ENCODE peak calls at places on chromosomes 11 and 22, in five cellular contexts. K, B, F, N and G are unnamed samples.
A peak's percentile ranks its signal among the peaks of the same experiment; 100 is the strongest.

GRCh38 chr22:31276426-31277167 is 15.7 kb downstream of the PIK3IP1 start:
- DNase-seq in K (no peak), B (no peak), F (no peak), N (no peak), G (no peak)

GRCh38 chr11:127000291-127000968 is at the start of gene KIRREL3:
- DNase-seq in K (no peak), B (peak; percentile 58), F (no peak), N (no peak), G (no peak)

GRCh38 chr11:71251159-71251721 is 1.1 kb downstream of the SHANK2 start:
- DNase-seq in K (no peak), B (peak; percentile 40), F (no peak), N (no peak), G (no peak)

GRCh38 chr22:29691636-29692326 is 28.0 kb upstream of the CABP7 start:
- DNase-seq in K (peak; percentile 66), B (no peak), F (no peak), N (no peak), G (no peak)

GRCh38 chr11:108501396-108501795 is 3.2 kb upstream of the POGLUT3 start:
- DNase-seq in K (no peak), B (no peak), F (no peak), N (no peak), G (no peak)

GRCh38 chr11:103433976-103434375 is 324.8 kb downstream of the DYNC2H1 start:
- DNase-seq in K (no peak), B (no peak), F (no peak), N (no peak), G (no peak)

GRCh38 chr11:108947654-108948570 is 283.0 kb downstream of the DDX10 start:
- DNase-seq in K (no peak), B (peak; percentile 27), F (no peak), N (no peak), G (no peak)

GRCh38 chr11:75307058-75307457 is 44.4 kb downstream of the ARRB1 start:
- DNase-seq in K (no peak), B (no peak), F (no peak), N (no peak), G (no peak)

GRCh38 chr11:96338910-96339703 is 3.9 kb downstream of the MAML2 start:
- DNase-seq in K (no peak), B (no peak), F (peak; percentile 87), N (no peak), G (peak; percentile 25)

GRCh38 chr11:96465537-96465936 is 75.7 kb downstream of the JRKL start:
- DNase-seq in K (no peak), B (no peak), F (no peak), N (no peak), G (no peak)

GRCh38 chr11:8905528-8906165 is 5.3 kb upstream of the AKIP1 start:
- DNase-seq in K (no peak), B (peak; percentile 25), F (no peak), N (no peak), G (no peak)

GRCh38 chr22:28594784-28595324 is 84.8 kb downstream of the TTC28 start:
- DNase-seq in K (no peak), B (peak; percentile 9), F (no peak), N (peak; percentile 14), G (peak; percentile 54)

GRCh38 chr11:67357831-67358555 is 4.6 kb upstream of the POLD4 start:
- DNase-seq in K (no peak), B (peak; percentile 43), F (no peak), N (peak; percentile 1), G (no peak)

GRCh38 chr22:50085211-50085999 is at the start of gene MLC1:
- DNase-seq in K (no peak), B (no peak), F (no peak), N (peak; percentile 36), G (no peak)

GRCh38 chr22:41603873-41604332 is 14.3 kb upstream of the PMM1 start:
- DNase-seq in K (no peak), B (no peak), F (peak; percentile 91), N (peak; percentile 56), G (no peak)

GRCh38 chr22:44664149-44664548 is 37.9 kb upstream of the PRR5 start:
- DNase-seq in K (no peak), B (no peak), F (no peak), N (no peak), G (no peak)

GRCh38 chr22:32531228-32531627 is 56.6 kb downstream of the FBXO7 start:
- DNase-seq in K (no peak), B (no peak), F (no peak), N (no peak), G (no peak)

GRCh38 chr22:45320326-45320976 is 10.7 kb downstream of the FAM118A start:
- DNase-seq in K (no peak), B (no peak), F (no peak), N (no peak), G (no peak)

GRCh38 chr22:25054943-25055511 is 102.5 kb downstream of the KIAA1671 start:
- DNase-seq in K (no peak), B (no peak), F (no peak), N (no peak), G (no peak)

GRCh38 chr22:50719814-50720300 is 18.1 kb upstream of the ACR start:
- DNase-seq in K (no peak), B (no peak), F (no peak), N (no peak), G (no peak)

GRCh38 chr11:44568706-44569473 is 3.4 kb downstream of the CD82 start:
- DNase-seq in K (no peak), B (peak; percentile 75), F (peak; percentile 63), N (peak; percentile 17), G (no peak)

GRCh38 chr22:46473021-46473779 is 64.2 kb downstream of the CELSR1 start:
- DNase-seq in K (no peak), B (no peak), F (no peak), N (no peak), G (no peak)

GRCh38 chr22:46472722-46473016 is 64.8 kb downstream of the CELSR1 start:
- DNase-seq in K (no peak), B (no peak), F (no peak), N (no peak), G (no peak)

GRCh38 chr22:46469701-46470100 is 67.7 kb downstream of the CELSR1 start:
- DNase-seq in K (no peak), B (no peak), F (no peak), N (no peak), G (peak; percentile 34)

GRCh38 chr22:46473896-46474557 is 63.4 kb downstream of the CELSR1 start:
- DNase-seq in K (no peak), B (no peak), F (no peak), N (no peak), G (no peak)

DNA sequence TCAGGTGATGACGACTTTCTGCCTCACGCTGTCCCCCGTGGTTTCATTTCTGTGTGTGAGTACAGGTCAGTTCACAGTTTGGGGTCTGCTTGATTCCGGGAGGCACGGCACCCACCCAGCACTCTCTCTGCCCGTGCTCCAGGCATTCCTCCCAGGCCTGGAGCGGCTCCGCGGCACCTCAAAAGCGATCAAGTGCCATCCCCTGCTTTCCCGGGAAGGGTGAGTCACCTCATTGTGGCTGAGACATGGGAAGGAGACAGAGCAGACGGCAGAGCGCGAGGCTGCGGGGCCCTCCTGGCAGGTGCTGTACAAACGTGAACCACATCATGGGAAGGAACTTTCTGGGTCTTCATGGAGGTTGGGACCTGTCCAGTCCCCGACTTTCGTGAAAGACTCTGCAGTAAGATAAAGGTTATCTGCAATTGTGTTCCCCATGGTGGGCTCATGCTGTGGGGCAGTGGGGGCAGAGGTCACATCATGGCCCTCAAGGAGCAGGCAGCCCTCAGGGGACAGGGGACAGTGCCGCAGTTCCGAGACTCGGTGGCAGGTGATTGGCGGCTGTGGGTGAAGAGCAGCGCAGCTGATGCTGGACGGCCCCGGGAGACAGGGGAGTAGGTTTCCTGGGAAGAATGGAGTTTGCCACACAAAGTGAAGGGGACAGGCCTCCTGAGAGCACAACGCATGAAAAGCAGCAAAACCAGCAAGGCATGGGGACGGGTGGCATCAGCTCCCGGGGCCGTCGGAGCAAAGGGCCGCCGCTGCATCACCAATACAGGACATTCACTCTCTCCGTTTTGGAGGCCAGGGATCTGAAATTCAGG is 65.3 kb downstream of the CELSR1 start:
- DNase-seq in K (no peak), B (peak; percentile 66), F (no peak), N (no peak), G (no peak)
- TF ChIP-seq HDAC2 in K (no peak), B (no peak), F (no peak), N (no peak), G (no peak)

DNA sequence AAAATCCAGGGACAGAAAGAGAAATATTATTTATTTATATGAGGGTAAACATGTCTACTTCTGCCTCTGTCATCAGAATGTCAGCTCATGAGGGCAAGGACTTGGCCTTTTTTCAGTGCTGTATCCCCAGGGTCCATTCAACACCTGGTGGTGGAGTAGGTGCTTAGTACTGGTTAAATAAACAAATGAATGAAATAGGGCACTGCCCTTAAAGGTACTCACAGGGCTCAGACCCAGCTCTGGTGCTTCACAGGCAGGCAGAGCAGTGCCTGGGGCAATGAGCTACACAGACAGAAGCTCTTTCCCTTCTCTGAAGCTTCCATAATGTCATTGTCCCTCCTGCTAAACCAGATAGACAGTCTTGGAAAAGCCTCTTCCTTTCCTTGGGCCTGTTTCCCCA is 30.9 kb downstream of the P4HA3 start:
- DNase-seq in K (no peak), B (no peak), F (no peak), N (no peak), G (no peak)
- TF ChIP-seq HDAC2 in K (no peak), B (no peak), F (no peak), N (no peak), G (no peak)

GRCh38 chr11:122714021-122714420 is 58.5 kb downstream of the UBASH3B start:
- DNase-seq in K (no peak), B (no peak), F (no peak), N (no peak), G (no peak)

GRCh38 chr11:122711831-122712378 is 56.4 kb downstream of the UBASH3B start:
- DNase-seq in K (no peak), B (no peak), F (no peak), N (no peak), G (no peak)

GRCh38 chr11:122714484-122714883 is 59.0 kb downstream of the UBASH3B start:
- DNase-seq in K (no peak), B (no peak), F (no peak), N (no peak), G (no peak)

GRCh38 chr11:122709042-122709760 is 53.7 kb downstream of the UBASH3B start:
- DNase-seq in K (no peak), B (no peak), F (no peak), N (no peak), G (no peak)

DNA sequence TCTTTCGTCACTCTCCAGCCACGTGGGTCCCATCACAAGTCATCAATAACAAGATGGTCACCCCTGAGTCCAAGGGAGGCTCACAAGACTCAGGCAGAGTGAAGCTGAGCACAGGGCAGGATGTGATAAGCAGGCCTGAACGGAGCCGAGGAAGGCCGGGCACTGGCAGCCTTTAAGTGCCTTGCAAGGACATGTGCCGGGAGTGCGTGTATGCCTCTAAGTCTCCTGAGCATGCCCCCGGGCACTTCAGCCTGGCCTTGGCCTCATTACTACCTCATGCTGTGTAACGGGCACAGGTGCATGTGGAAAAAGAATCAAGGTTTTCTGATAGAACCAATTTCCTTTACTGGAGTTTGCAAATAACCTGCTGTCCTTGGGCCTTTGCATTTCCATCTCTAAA is 55.8 kb downstream of the UBASH3B start:
- DNase-seq in K (no peak), B (no peak), F (no peak), N (no peak), G (no peak)
- TF ChIP-seq HDAC2 in K (no peak), B (no peak), F (no peak), N (no peak), G (no peak)

DNA sequence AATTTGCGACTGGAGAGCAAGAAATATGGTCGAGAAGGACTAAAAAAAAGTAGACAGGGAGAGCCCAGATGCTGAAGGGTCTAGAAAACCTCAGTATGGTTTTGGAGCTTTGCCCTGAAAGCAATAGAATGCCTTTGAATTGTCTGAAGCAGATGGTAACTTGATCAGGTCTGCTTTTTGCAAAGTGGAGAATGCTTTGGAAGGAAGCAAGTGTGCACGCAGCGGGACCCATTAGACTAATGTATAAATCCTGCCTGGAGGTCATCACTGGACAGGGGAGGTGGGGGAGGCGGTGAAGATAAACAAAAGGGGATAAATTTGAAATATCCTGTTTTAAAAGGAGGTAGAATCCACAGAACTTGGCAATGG is 757 bp upstream of the HINFP start:
- DNase-seq in K (no peak), B (no peak), F (no peak), N (no peak), G (no peak)
- TF ChIP-seq HDAC2 in K (no peak), B (no peak), F (no peak), N (no peak), G (no peak)